ENCODE peak calls at places on chromosomes 13 and 19, in four cellular contexts. One of them, this sample, is unnamed.

GRCh38 chr13:33636955-33637670 is 180.8 kb upstream of the RFC3 start:
- DNase-seq in T1000: no peak
- DNase-seq in astrocyte: no peak
- DNase-seq in ELR: peak; percentile 30
- DNase-seq in this sample: no peak

GRCh38 chr19:14433454-14434156 is 499 bp downstream of the PKN1 start:
- DNase-seq in T1000: no peak
- DNase-seq in astrocyte: no peak
- DNase-seq in ELR: no peak
- DNase-seq in this sample: no peak

GRCh38 chr13:49421391-49421790 is 22.5 kb downstream of the CAB39L start:
- DNase-seq in T1000: no peak
- DNase-seq in astrocyte: no peak
- DNase-seq in ELR: peak; percentile 46
- DNase-seq in this sample: no peak

GRCh38 chr13:102310691-102311432 is 91.0 kb downstream of the FGF14 start:
- DNase-seq in T1000: no peak
- DNase-seq in astrocyte: no peak
- DNase-seq in ELR: no peak
- DNase-seq in this sample: no peak

GRCh38 chr19:16588089-16588823 is 16.0 kb upstream of the SLC35E1 start:
- DNase-seq in T1000: no peak
- DNase-seq in astrocyte: peak; percentile 34
- DNase-seq in ELR: no peak
- DNase-seq in this sample: no peak

GRCh38 chr13:98143601-98144500 is 957 bp downstream of the FARP1 start:
- DNase-seq in T1000: no peak
- DNase-seq in astrocyte: peak; percentile 39
- DNase-seq in ELR: peak; percentile 62
- DNase-seq in this sample: no peak

GRCh38 chr13:48294670-48295069 is 8.9 kb upstream of the RB1 start:
- DNase-seq in T1000: no peak
- DNase-seq in astrocyte: no peak
- DNase-seq in ELR: no peak
- DNase-seq in this sample: no peak

GRCh38 chr13:29508130-29508873 is 87.2 kb downstream of the SLC7A1 start:
- DNase-seq in T1000: peak; percentile 23
- DNase-seq in astrocyte: peak; percentile 89
- DNase-seq in ELR: peak; percentile 81
- DNase-seq in this sample: peak; percentile 78

GRCh38 chr19:58346961-58347929 is 6.0 kb downstream of the A1BG start:
- DNase-seq in T1000: peak; percentile 25
- DNase-seq in astrocyte: peak; percentile 31
- DNase-seq in ELR: peak; percentile 76
- DNase-seq in this sample: peak; percentile 71

GRCh38 chr13:28754698-28755545 is 36.2 kb upstream of the SLC46A3 start:
- DNase-seq in T1000: no peak
- DNase-seq in astrocyte: no peak
- DNase-seq in ELR: peak; percentile 54
- DNase-seq in this sample: peak; percentile 61

GRCh38 chr19:56107626-56108351 is 13.3 kb downstream of the ZNF787 start:
- DNase-seq in T1000: no peak
- DNase-seq in astrocyte: no peak
- DNase-seq in ELR: no peak
- DNase-seq in this sample: no peak

GRCh38 chr19:963401-964022 is 20.6 kb upstream of the WDR18 start:
- DNase-seq in T1000: no peak
- DNase-seq in astrocyte: no peak
- DNase-seq in ELR: no peak
- DNase-seq in this sample: no peak